ENCODE peak calls at places on chromosomes 1 and 21, in ten cellular contexts. E is stimulated activated CD8-positive, alpha-beta memory T cell treated with anti-CD3 and anti-CD28 coated beads, Interleukin-2, amount 100 ng/mL, for 1 hour; J is HS-27A; L is small intestine; X is NCI-H1694 treated with DMSO at 0.1 percent for 48 hours; K is activated T-cell treated with anti-CD3 and anti-CD28 coated beads, Interleukin-2, amount 50 U/mL, for 4 hours; N is activated naive CD4-positive, alpha-beta T cell treated with Interleukin-2 at 50 U/mL for 16 hours; U is CD4-positive, alpha-beta T cell; A is stimulated activated CD4-positive, alpha-beta T cell treated with anti-CD3 and anti-CD28 coated beads, Interleukin-2, amount 100 ng/mL, for 24 hours; G is RKO. Q is an unnamed sample.
A peak's percentile ranks its signal among the peaks of the same experiment; 100 is the strongest.

GRCh38 chr1:169513208-169513607 is 27.5 kb upstream of the SLC19A2 start:
- DNase-seq in A (no peak), X (peak; percentile 11), N (no peak), U (no peak), J (no peak), L (no peak), G (no peak), K (no peak), E (no peak), Q (no peak)

GRCh38 chr1:178706467-178706866 is 18.6 kb upstream of the RALGPS2 start:
- DNase-seq in U (no peak), X (no peak), G (no peak), K (no peak), J (no peak), A (no peak), E (no peak), N (no peak), L (no peak), Q (no peak)

GRCh38 chr1:157495285-157495684 is 57.0 kb downstream of the FCRL5 start:
- DNase-seq in L (no peak), N (no peak), E (no peak), X (no peak), U (no peak), K (no peak), G (no peak), A (no peak), J (no peak), Q (no peak)

GRCh38 chr1:233094691-233095090 is 144.3 kb downstream of the NTPCR start:
- DNase-seq in A (no peak), N (no peak), E (no peak), L (no peak), J (no peak), X (no peak), K (no peak), U (no peak), G (no peak), Q (no peak)

GRCh38 chr1:29695809-29696208 is 459.5 kb downstream of the PTPRU start:
- DNase-seq in J (no peak), E (no peak), N (no peak), G (no peak), X (no peak), K (no peak), A (no peak), L (no peak), U (no peak), Q (no peak)

GRCh38 chr1:115430717-115431116 is 92.7 kb upstream of the NGF start:
- DNase-seq in K (no peak), X (no peak), N (no peak), L (peak; percentile 6), J (no peak), G (peak; percentile 89), A (no peak), U (no peak), E (no peak), Q (no peak)

GRCh38 chr1:157089789-157090188 is 9.8 kb downstream of the ETV3L start:
- DNase-seq in L (no peak), U (no peak), G (no peak), K (no peak), X (no peak), N (no peak), J (no peak), A (no peak), E (no peak), Q (no peak)

GRCh38 chr1:8727809-8728213 is 89.6 kb downstream of the RERE start:
- DNase-seq in E (no peak), K (no peak), A (no peak), L (no peak), G (no peak), U (no peak), N (no peak), X (peak; percentile 36), J (no peak), Q (no peak)

GRCh38 chr1:84862810-84863251 is 30.2 kb downstream of the LPAR3 start:
- DNase-seq in U (no peak), L (peak; percentile 62), G (no peak), K (peak; percentile 45), N (peak; percentile 49), A (peak; percentile 51), E (peak; percentile 7), J (no peak), X (no peak), Q (no peak)

GRCh38 chr1:228267962-228268890 is 60.4 kb downstream of the OBSCN start:
- DNase-seq in U (no peak), E (no peak), K (no peak), A (no peak), J (no peak), X (no peak), N (no peak), G (no peak), L (no peak), Q (no peak)

GRCh38 chr21:38170283-38170682 is 86.5 kb upstream of the KCNJ15 start:
- DNase-seq in A (no peak), L (no peak), K (no peak), G (no peak), E (no peak), X (no peak), N (no peak), U (no peak), J (no peak), Q (peak; percentile 55)

GRCh38 chr1:76868154-76868882 is 1.0 kb downstream of the ST6GALNAC5 start:
- DNase-seq in G (no peak), L (no peak), X (peak; percentile 68), J (no peak), K (no peak), A (peak; percentile 19), E (no peak), U (no peak), N (no peak), Q (peak; percentile 55)

GRCh38 chr21:37532868-37533780 is 166.6 kb downstream of the DYRK1A start:
- DNase-seq in E (no peak), K (peak; percentile 20), X (no peak), L (peak; percentile 45), J (peak; percentile 39), A (no peak), N (peak; percentile 44), U (no peak), G (peak; percentile 15), Q (no peak)

GRCh38 chr1:25695991-25696330 is 79.4 kb downstream of the MAN1C1 start:
- DNase-seq in G (peak; percentile 26), J (no peak), L (no peak), E (no peak), X (no peak), K (no peak), N (no peak), A (no peak), U (no peak), Q (no peak)

GRCh38 chr1:19439464-19440171 is 45.7 kb downstream of the CAPZB start:
- DNase-seq in L (no peak), J (no peak), G (no peak), K (peak; percentile 33), A (no peak), N (peak; percentile 23), U (peak; percentile 25), E (no peak), X (peak; percentile 21), Q (peak; percentile 25)

GRCh38 chr1:227890451-227891222 is 57.1 kb downstream of the WNT9A start:
- DNase-seq in K (no peak), E (no peak), L (no peak), U (no peak), X (no peak), G (no peak), A (peak; percentile 14), J (no peak), N (no peak), Q (no peak)